ENCODE peak calls at places on chromosomes 4 and X, in ten cellular contexts. One of them, this sample, is unnamed.

GRCh38 chr4:186881521-186882220 is 158.0 kb upstream of the FAT1 start:
- DNase-seq in psoas muscle: no peak
- DNase-seq in non-pigmented ciliary epithelial cell: peak
- DNase-seq in T-helper 2 cell: no peak
- DNase-seq in GM23248: peak
- DNase-seq in brain microvascular endothelial cell: peak
- DNase-seq in Right ventricle myocardium inferior: no peak
- DNase-seq in stimulated activated CD8-positive, alpha-beta memory T cell treated with anti-CD3 and anti-CD28 coated beads, Interleukin-2, amount 100 ng/mL, for 48 hours: no peak
- DNase-seq in activated T-helper 1 cell treated with anti-CD3 and anti-CD28 coated beads, Interleukin-2, amount 50 U/mL, for 16 hours: no peak
- DNase-seq in PC-9: peak
- DNase-seq in this sample: no peak

GRCh38 chr4:3792813-3793212 is 26.6 kb downstream of the ADRA2C start:
- DNase-seq in psoas muscle: no peak
- DNase-seq in non-pigmented ciliary epithelial cell: no peak
- DNase-seq in T-helper 2 cell: no peak
- DNase-seq in GM23248: no peak
- DNase-seq in brain microvascular endothelial cell: no peak
- DNase-seq in Right ventricle myocardium inferior: no peak
- DNase-seq in stimulated activated CD8-positive, alpha-beta memory T cell treated with anti-CD3 and anti-CD28 coated beads, Interleukin-2, amount 100 ng/mL, for 48 hours: no peak
- DNase-seq in activated T-helper 1 cell treated with anti-CD3 and anti-CD28 coated beads, Interleukin-2, amount 50 U/mL, for 16 hours: no peak
- DNase-seq in PC-9: no peak
- DNase-seq in this sample: no peak

GRCh38 chrX:70454441-70455365 is 10.1 kb downstream of the DLG3 start:
- DNase-seq in psoas muscle: peak
- DNase-seq in non-pigmented ciliary epithelial cell: no peak
- DNase-seq in T-helper 2 cell: peak
- DNase-seq in GM23248: peak
- DNase-seq in brain microvascular endothelial cell: peak
- DNase-seq in Right ventricle myocardium inferior: peak
- DNase-seq in stimulated activated CD8-positive, alpha-beta memory T cell treated with anti-CD3 and anti-CD28 coated beads, Interleukin-2, amount 100 ng/mL, for 48 hours: peak
- DNase-seq in activated T-helper 1 cell treated with anti-CD3 and anti-CD28 coated beads, Interleukin-2, amount 50 U/mL, for 16 hours: peak
- DNase-seq in PC-9: peak
- DNase-seq in this sample: peak

GRCh38 chr4:128796934-128797333 is 12.6 kb upstream of the JADE1 start:
- DNase-seq in psoas muscle: no peak
- DNase-seq in non-pigmented ciliary epithelial cell: no peak
- DNase-seq in T-helper 2 cell: no peak
- DNase-seq in GM23248: peak
- DNase-seq in brain microvascular endothelial cell: no peak
- DNase-seq in Right ventricle myocardium inferior: no peak
- DNase-seq in stimulated activated CD8-positive, alpha-beta memory T cell treated with anti-CD3 and anti-CD28 coated beads, Interleukin-2, amount 100 ng/mL, for 48 hours: no peak
- DNase-seq in activated T-helper 1 cell treated with anti-CD3 and anti-CD28 coated beads, Interleukin-2, amount 50 U/mL, for 16 hours: no peak
- DNase-seq in PC-9: peak
- DNase-seq in this sample: no peak

GRCh38 chr4:11436673-11437072 is 8.0 kb upstream of the HS3ST1 start:
- DNase-seq in psoas muscle: no peak
- DNase-seq in non-pigmented ciliary epithelial cell: no peak
- DNase-seq in T-helper 2 cell: no peak
- DNase-seq in GM23248: no peak
- DNase-seq in brain microvascular endothelial cell: no peak
- DNase-seq in Right ventricle myocardium inferior: no peak
- DNase-seq in stimulated activated CD8-positive, alpha-beta memory T cell treated with anti-CD3 and anti-CD28 coated beads, Interleukin-2, amount 100 ng/mL, for 48 hours: no peak
- DNase-seq in activated T-helper 1 cell treated with anti-CD3 and anti-CD28 coated beads, Interleukin-2, amount 50 U/mL, for 16 hours: no peak
- DNase-seq in PC-9: no peak
- DNase-seq in this sample: no peak

GRCh38 chrX:555589-556220 is 74.9 kb upstream of the SHOX start:
- DNase-seq in psoas muscle: no peak
- DNase-seq in non-pigmented ciliary epithelial cell: no peak
- DNase-seq in T-helper 2 cell: no peak
- DNase-seq in GM23248: no peak
- DNase-seq in brain microvascular endothelial cell: no peak
- DNase-seq in Right ventricle myocardium inferior: no peak
- DNase-seq in stimulated activated CD8-positive, alpha-beta memory T cell treated with anti-CD3 and anti-CD28 coated beads, Interleukin-2, amount 100 ng/mL, for 48 hours: no peak
- DNase-seq in activated T-helper 1 cell treated with anti-CD3 and anti-CD28 coated beads, Interleukin-2, amount 50 U/mL, for 16 hours: no peak
- DNase-seq in PC-9: no peak
- DNase-seq in this sample: no peak

GRCh38 chr4:53199356-53199755 is 166.5 kb downstream of the SCFD2 start:
- DNase-seq in psoas muscle: no peak
- DNase-seq in non-pigmented ciliary epithelial cell: no peak
- DNase-seq in T-helper 2 cell: no peak
- DNase-seq in GM23248: no peak
- DNase-seq in brain microvascular endothelial cell: no peak
- DNase-seq in Right ventricle myocardium inferior: no peak
- DNase-seq in stimulated activated CD8-positive, alpha-beta memory T cell treated with anti-CD3 and anti-CD28 coated beads, Interleukin-2, amount 100 ng/mL, for 48 hours: no peak
- DNase-seq in activated T-helper 1 cell treated with anti-CD3 and anti-CD28 coated beads, Interleukin-2, amount 50 U/mL, for 16 hours: no peak
- DNase-seq in PC-9: no peak
- DNase-seq in this sample: no peak

GRCh38 chr4:183999435-183999834 is 94.3 kb downstream of the STOX2 start:
- DNase-seq in psoas muscle: no peak
- DNase-seq in non-pigmented ciliary epithelial cell: no peak
- DNase-seq in T-helper 2 cell: no peak
- DNase-seq in GM23248: no peak
- DNase-seq in brain microvascular endothelial cell: no peak
- DNase-seq in Right ventricle myocardium inferior: no peak
- DNase-seq in stimulated activated CD8-positive, alpha-beta memory T cell treated with anti-CD3 and anti-CD28 coated beads, Interleukin-2, amount 100 ng/mL, for 48 hours: no peak
- DNase-seq in activated T-helper 1 cell treated with anti-CD3 and anti-CD28 coated beads, Interleukin-2, amount 50 U/mL, for 16 hours: no peak
- DNase-seq in PC-9: no peak
- DNase-seq in this sample: no peak

This sample was measured in T-helper 17 cell.